ENCODE peak calls at places on chromosomes 3 and 15, in eight cellular contexts. O is heart right ventricle, B is upper lobe of right lung, Z is brain microvascular endothelial cell, V is ovary, K is lung, F is tibial nerve, A is IMR-90. L is an unnamed sample. For H3K27me3 and H3K36me3, the result is how much of the 10 kb centered on the place peaks cover.

GRCh38 chr3:177371903-177372302 is 174.6 kb upstream of the TBL1XR1 start:
- DNase-seq in F (no peak), Z (no peak), O (no peak), B (no peak), K (no peak), V (no peak), A (no peak), L (no peak)

GRCh38 chr3:28989646-28990089 is 291.2 kb upstream of the RBMS3 start:
- DNase-seq in B (no peak), O (no peak), F (no peak), K (no peak), V (no peak), A (peak), Z (peak), L (no peak)

GRCh38 chr3:9727041-9727595 is 4.4 kb upstream of the BRPF1 start:
- DNase-seq in B (no peak), V (no peak), K (no peak), F (no peak), Z (no peak), A (no peak), O (no peak), L (no peak)

GRCh38 chr3:10272977-10273376 is 19.8 kb downstream of the GHRL start:
- DNase-seq in K (no peak), O (no peak), V (no peak), Z (no peak), A (no peak), F (no peak), B (no peak), L (no peak)

GRCh38 chr3:62414786-62415185 is 41.4 kb upstream of the FEZF2 start:
- DNase-seq in O (no peak), V (no peak), F (no peak), Z (no peak), A (no peak), B (no peak), K (no peak), L (no peak)

GRCh38 chr3:105285653-105286241 is 81.0 kb upstream of the ALCAM start:
- DNase-seq in F (no peak), A (no peak), Z (no peak), B (no peak), O (no peak), V (no peak), K (no peak), L (no peak)

GRCh38 chr3:129633751-129634481 is 27.4 kb upstream of the PLXND1 start:
- DNase-seq in B (no peak), A (no peak), K (no peak), O (no peak), V (no peak), F (no peak), Z (no peak), L (no peak)

GRCh38 chr3:51710631-51711351 is 3.9 kb downstream of the GRM2 start:
- DNase-seq in K (no peak), B (peak), O (no peak), Z (no peak), V (no peak), F (no peak), A (no peak), L (no peak)

GRCh38 chr15:62783303-62783957 is 259.1 kb upstream of the TPM1 start:
- DNase-seq in O (no peak), V (no peak), Z (peak), B (no peak), A (peak), K (no peak), F (no peak), L (no peak)

GRCh38 chr3:43442872-43443395 is 156.6 kb downstream of the SNRK start:
- DNase-seq in K (no peak), O (no peak), A (no peak), F (no peak), B (no peak), Z (no peak), V (no peak), L (no peak)

GRCh38 chr3:176206809-176207208 is 990.5 kb downstream of the TBL1XR1 start:
- DNase-seq in V (no peak), A (no peak), B (no peak), K (no peak), O (no peak), F (no peak), Z (no peak), L (no peak)

GRCh38 chr3:45185461-45185860 is 39.3 kb upstream of the CDCP1 start:
- DNase-seq in A (no peak), K (no peak), F (no peak), B (no peak), Z (no peak), O (no peak), V (no peak), L (no peak)

GRCh38 chr3:71064288-71064975 is 519.1 kb downstream of the FOXP1 start:
- DNase-seq in B (peak), A (peak), Z (peak), V (peak), K (peak), O (no peak), F (no peak), L (no peak)

GRCh38 chr3:176663819-176664218 is 533.5 kb downstream of the TBL1XR1 start:
- DNase-seq in V (no peak), O (no peak), Z (peak), F (no peak), B (no peak), K (no peak), A (peak), L (no peak)

GRCh38 chr3:50536471-50537180 is 30.9 kb downstream of the C3orf18 start:
- DNase-seq in V (no peak), B (no peak), Z (no peak), A (peak), F (no peak), K (no peak), O (no peak), L (no peak)

GRCh38 chr15:68608206-68608843 is 29.5 kb downstream of the CORO2B start:
- DNase-seq in F (peak), V (peak), B (no peak), O (peak), K (no peak), Z (no peak), A (peak), L (peak)

GRCh38 chr3:151282921-151283320 is 4.6 kb upstream of the P2RY14 start:
- DNase-seq in F (no peak), B (no peak), O (no peak), Z (peak), A (peak), V (no peak), K (no peak), L (no peak)

GRCh38 chr3:148848410-148848809 is 16.7 kb upstream of the CPA3 start:
- DNase-seq in B (no peak), A (no peak), V (no peak), O (no peak), K (no peak), Z (no peak), F (no peak), L (no peak)

GRCh38 chr3:65833761-65834505 is 204.8 kb downstream of the MAGI1 start:
- DNase-seq in Z (peak), F (no peak), B (no peak), A (peak), O (no peak), K (no peak), V (no peak), L (no peak)

GRCh38 chr3:182473191-182473710 is 320.1 kb upstream of the ATP11B start:
- DNase-seq in B (no peak), A (no peak), V (no peak), O (no peak), Z (no peak), K (no peak), F (no peak), L (no peak)

GRCh38 chr3:196569003-196569516 is 600 bp downstream of the FBXO45 start:
- DNase-seq in O (peak), V (no peak), Z (peak), A (peak), F (no peak), B (peak), K (peak), L (no peak)

GRCh38 chr3:137097852-137098251 is 140.1 kb downstream of the IL20RB start:
- DNase-seq in V (no peak), O (no peak), A (no peak), F (no peak), B (no peak), K (no peak), Z (no peak), L (no peak)

GRCh38 chr3:153704115-153704514 is 417.1 kb upstream of the ARHGEF26 start:
- DNase-seq in O (no peak), F (no peak), K (no peak), A (no peak), V (no peak), Z (no peak), B (no peak), L (no peak)

GRCh38 chr3:167493240-167493639 is 19.4 kb upstream of the SERPINI2 start:
- DNase-seq in O (no peak), F (no peak), Z (no peak), K (no peak), V (no peak), A (no peak), B (no peak), L (no peak)

GRCh38 chr15:96117275-96117674 is 213.2 kb upstream of the NR2F2 start:
- DNase-seq in Z (no peak), O (no peak), K (no peak), A (no peak), B (no peak), F (no peak), V (no peak), L (no peak)

GRCh38 chr3:32821686-32822296 is 4.0 kb downstream of the TRIM71 start:
- DNase-seq in B (peak), F (no peak), V (no peak), K (no peak), O (peak), Z (no peak), A (no peak), L (no peak)

GRCh38 chr3:56001537-56001936 is 466.7 kb downstream of the ERC2 start:
- DNase-seq in F (no peak), V (no peak), Z (no peak), K (no peak), A (no peak), O (no peak), B (no peak), L (no peak)

GRCh38 chr3:83454353-83454752 is 1504.4 kb upstream of the CADM2 start:
- DNase-seq in A (no peak), O (no peak), K (no peak), Z (no peak), B (no peak), V (no peak), F (no peak), L (no peak)

DNA sequence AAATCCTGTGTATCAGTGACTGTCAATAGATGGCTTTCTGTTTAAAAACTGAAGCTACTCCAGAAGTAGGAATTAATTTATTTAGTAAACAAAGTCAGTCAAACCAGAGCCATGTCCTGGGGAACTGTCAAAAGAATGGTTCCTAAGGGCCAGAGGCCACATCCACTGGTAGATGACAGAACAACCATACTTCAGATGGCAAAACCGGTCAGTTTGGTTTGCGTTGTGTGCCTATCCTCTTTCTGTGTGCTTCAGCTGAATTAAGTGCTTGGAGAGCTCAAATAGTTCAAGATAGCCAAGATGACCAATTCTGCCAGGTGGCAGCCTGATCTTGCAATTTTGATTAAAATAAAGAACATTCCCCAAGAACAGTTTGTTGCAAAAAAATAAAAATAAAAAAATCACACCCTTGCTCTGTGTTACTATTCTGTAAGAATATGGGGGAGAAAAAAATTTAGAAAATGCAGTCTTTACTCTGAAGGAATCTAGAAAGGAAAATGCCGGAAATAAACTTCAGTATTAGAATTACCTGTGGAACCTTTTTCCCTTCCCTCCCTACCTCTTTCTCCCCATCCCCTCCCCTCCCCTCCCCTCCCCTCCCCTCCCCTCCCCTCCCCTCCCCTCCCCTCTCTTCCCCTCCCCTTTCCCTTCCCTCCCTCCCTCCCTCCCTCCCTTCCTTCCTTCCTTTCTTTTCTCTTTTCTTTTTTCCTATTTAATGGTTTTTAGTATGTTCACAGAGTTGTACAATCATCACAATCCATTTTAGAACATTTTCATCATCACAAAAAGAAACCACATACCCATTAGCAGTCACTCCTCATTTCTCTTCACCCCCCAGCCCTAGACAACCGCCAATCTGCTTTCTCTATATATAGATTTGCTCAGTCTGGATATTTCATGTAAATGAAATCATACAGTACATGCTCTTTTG is 2.6 kb downstream of the MAP3K13 start:
- DNase-seq in V (no peak), B (no peak), K (peak), Z (no peak), A (no peak), O (no peak), F (no peak), L (no peak)
- H3K27me3 ChIP-seq in V (under half), B (under half), K (under half), Z (under half), A (under half), O (under half), F (under half), L (under half)

GRCh38 chr3:17836919-17837318 is 94.5 kb upstream of the TBC1D5 start:
- DNase-seq in O (no peak), V (no peak), B (no peak), F (no peak), Z (no peak), K (no peak), A (no peak), L (no peak)

GRCh38 chr3:17840126-17840525 is 97.7 kb upstream of the TBC1D5 start:
- DNase-seq in B (no peak), V (no peak), A (no peak), F (no peak), K (no peak), Z (no peak), O (no peak), L (no peak)

GRCh38 chr3:17845026-17845425 is 102.6 kb upstream of the TBC1D5 start:
- DNase-seq in O (no peak), V (no peak), B (no peak), Z (no peak), F (no peak), K (no peak), A (no peak), L (no peak)

GRCh38 chr3:17840651-17841050 is 98.2 kb upstream of the TBC1D5 start:
- DNase-seq in O (no peak), B (no peak), K (no peak), Z (no peak), V (no peak), F (no peak), A (no peak), L (no peak)

DNA sequence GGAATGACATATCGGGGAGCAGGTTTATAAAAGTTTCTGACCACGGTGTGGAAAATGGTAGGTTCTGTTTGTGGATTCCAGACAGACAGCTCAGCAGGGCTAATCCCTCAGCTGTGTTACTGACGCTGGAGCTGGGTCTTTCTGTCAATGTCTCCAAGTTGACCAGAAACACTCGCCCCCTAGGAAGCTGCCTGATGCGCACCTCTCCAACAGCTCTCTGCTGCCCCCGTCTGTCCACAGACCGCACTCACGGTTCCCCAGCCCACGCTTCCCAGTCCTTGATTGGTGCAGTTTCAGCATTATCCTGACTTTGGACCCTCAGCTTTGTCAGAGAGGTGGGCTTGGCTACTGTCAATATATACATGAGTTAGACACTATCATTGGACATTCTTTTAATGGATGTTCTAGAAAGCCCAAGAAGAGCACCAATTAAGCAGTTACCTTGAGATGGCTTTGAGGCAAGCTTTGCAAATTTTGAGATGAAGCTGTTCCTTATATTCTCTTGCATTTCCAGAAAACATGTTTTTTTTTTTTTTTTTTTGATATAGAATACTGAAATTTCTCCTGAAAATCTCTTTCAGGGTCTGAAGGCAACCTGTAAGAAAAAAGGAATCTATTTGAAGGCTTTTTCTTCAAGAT is 98.9 kb upstream of the TBC1D5 start:
- DNase-seq in A (peak), Z (peak), V (peak), O (peak), K (peak), B (peak), F (peak), L (peak)
- TF ChIP-seq CTCF in A (peak), Z (peak), V (peak), O (peak), K (peak), B (peak), F (peak), L (peak)

DNA sequence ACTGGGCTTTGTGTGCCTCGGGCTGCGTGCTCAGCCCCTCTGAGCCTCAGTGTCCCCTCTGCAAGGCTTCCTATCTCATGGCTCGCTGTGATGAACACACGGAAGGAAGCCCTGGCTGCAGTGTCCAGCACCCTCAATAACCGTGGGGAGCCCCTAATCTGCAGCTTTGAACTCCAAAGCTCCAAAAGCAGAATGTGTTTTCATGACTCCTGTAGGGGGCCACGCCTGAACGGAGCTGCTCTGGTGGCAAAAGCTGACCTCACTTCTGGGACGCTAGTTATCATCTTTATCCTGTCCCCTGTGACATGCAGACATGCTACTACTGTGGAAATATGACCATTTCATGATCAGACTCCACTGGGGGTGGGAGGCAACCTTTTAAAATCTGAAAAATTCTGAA is 98.8 kb downstream of the SEC22A start:
- DNase-seq in O (no peak), V (no peak), Z (no peak), B (no peak), K (no peak), F (no peak), A (no peak), L (no peak)
- H3K36me3 ChIP-seq in O (under half), V (under half), Z (under half), B (under half), K (under half), F (under half), A (under half), L (half or more)

GRCh38 chr3:46228259-46229222 is 13.7 kb upstream of the CCR3 start:
- DNase-seq in O (no peak), K (no peak), Z (peak), A (peak), V (no peak), B (no peak), F (peak), L (no peak)
- H3K27me3 ChIP-seq in O (under half), K (under half), Z (under half), A (under half), V (under half), B (under half), F (under half), L (under half)

GRCh38 chr3:122982202-122983185 is 45.1 kb downstream of the SEMA5B start:
- DNase-seq in F (no peak), A (no peak), B (no peak), Z (no peak), V (no peak), K (no peak), O (peak), L (no peak)
- TF ChIP-seq CTCF in F (no peak), A (no peak), B (peak), Z (peak), V (no peak), K (no peak), O (no peak), L (no peak)

DNA sequence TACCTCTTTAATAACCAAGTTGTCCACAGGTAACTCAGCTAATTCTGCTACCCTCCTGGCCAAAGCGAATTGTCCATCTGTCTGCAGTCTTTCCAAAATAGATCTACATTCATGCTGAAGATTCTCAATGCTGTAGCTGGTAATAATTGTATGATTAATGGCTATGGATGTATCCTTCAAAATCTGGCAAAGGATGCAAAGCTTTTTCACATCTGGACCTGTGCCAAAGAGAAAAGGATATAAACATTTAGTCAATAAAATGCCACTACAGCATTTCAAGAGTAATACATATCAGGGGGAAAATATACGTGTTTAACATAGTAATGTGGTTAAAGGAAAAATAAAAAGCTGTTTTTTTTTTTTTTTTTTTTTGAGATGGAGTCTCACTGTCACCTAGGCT is 48.7 kb downstream of the EIF3J start:
- DNase-seq in F (no peak), A (no peak), V (no peak), O (no peak), B (no peak), Z (no peak), K (no peak), L (no peak)
- H3K36me3 ChIP-seq in F (under half), A (under half), V (under half), O (half or more), B (half or more), Z (under half), K (under half), L (half or more)

DNA sequence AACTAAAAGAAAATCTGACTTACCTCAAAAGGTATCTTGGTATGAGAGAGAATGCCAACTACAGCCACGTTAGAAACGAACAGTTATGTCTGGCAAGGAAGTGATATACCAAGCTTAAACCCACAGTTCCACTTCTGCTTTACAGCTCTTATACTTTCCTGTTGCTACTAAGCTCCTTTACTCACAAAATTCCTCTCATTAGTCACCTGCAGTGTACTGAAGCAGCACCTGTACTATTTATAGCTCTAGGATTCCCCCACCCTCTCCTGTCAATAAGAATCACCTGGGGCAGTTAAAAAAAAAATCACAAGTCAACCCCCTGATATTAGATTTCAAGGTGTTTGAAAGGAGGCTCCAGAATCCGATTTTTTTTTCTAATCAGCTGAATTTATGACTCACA is 2.9 kb upstream of the TMEM266 start:
- DNase-seq in K (no peak), F (no peak), Z (no peak), B (no peak), O (no peak), A (no peak), V (no peak), L (no peak)
- H3K27me3 ChIP-seq in K (under half), F (under half), Z (under half), B (under half), O (half or more), A (under half), V (under half), L (under half)

GRCh38 chr3:165254812-165255211 is 58.6 kb upstream of the SLITRK3 start:
- DNase-seq in B (no peak), Z (peak), O (no peak), V (no peak), F (no peak), K (no peak), A (no peak), L (no peak)
- TF ChIP-seq CTCF in B (no peak), Z (peak), O (peak), V (no peak), F (no peak), K (no peak), A (no peak), L (peak)

L was measured in right atrium auricular region.